ENCODE peak calls at places on chromosomes 11 and 22, in nine cellular contexts. One of them, this sample, is unnamed. For H3K4me1, the result is how much of the 10 kb centered on the place peaks cover.

GRCh38 chr11:20081336-20081735 is 78.9 kb downstream of the DBX1 start:
- DNase-seq in colonic mucosa: no peak
- DNase-seq in HCT116: no peak
- DNase-seq in heart left ventricle: no peak
- DNase-seq in adrenal gland: no peak
- DNase-seq in A549: no peak
- DNase-seq in sigmoid colon: no peak
- DNase-seq in kidney: no peak
- DNase-seq in body of pancreas: no peak
- DNase-seq in this sample: no peak

GRCh38 chr11:119942583-119943338 is 195.2 kb downstream of the TRIM29 start:
- DNase-seq in colonic mucosa: no peak
- DNase-seq in HCT116: no peak
- DNase-seq in heart left ventricle: no peak
- DNase-seq in adrenal gland: no peak
- DNase-seq in A549: no peak
- DNase-seq in sigmoid colon: no peak
- DNase-seq in kidney: no peak
- DNase-seq in body of pancreas: no peak
- DNase-seq in this sample: no peak

GRCh38 chr22:20720692-20721408 is 53.1 kb upstream of the SERPIND1 start:
- DNase-seq in colonic mucosa: no peak
- DNase-seq in HCT116: no peak
- DNase-seq in heart left ventricle: no peak
- DNase-seq in adrenal gland: no peak
- DNase-seq in A549: no peak
- DNase-seq in sigmoid colon: no peak
- DNase-seq in kidney: peak
- DNase-seq in body of pancreas: no peak
- DNase-seq in this sample: no peak

GRCh38 chr11:61495801-61496601 is 12.5 kb upstream of the LRRC10B start:
- DNase-seq in colonic mucosa: no peak
- DNase-seq in HCT116: no peak
- DNase-seq in heart left ventricle: no peak
- DNase-seq in adrenal gland: no peak
- DNase-seq in A549: no peak
- DNase-seq in sigmoid colon: no peak
- DNase-seq in kidney: peak
- DNase-seq in body of pancreas: no peak
- DNase-seq in this sample: no peak

GRCh38 chr11:128421577-128421976 is 165.8 kb downstream of the ETS1 start:
- DNase-seq in colonic mucosa: no peak
- DNase-seq in HCT116: no peak
- DNase-seq in heart left ventricle: no peak
- DNase-seq in adrenal gland: no peak
- DNase-seq in A549: no peak
- DNase-seq in sigmoid colon: no peak
- DNase-seq in kidney: no peak
- DNase-seq in body of pancreas: no peak
- DNase-seq in this sample: no peak

GRCh38 chr22:36233796-36234195 is 5.5 kb downstream of the APOL2 start:
- DNase-seq in colonic mucosa: no peak
- DNase-seq in HCT116: no peak
- DNase-seq in heart left ventricle: no peak
- DNase-seq in adrenal gland: no peak
- DNase-seq in A549: no peak
- DNase-seq in sigmoid colon: no peak
- DNase-seq in kidney: no peak
- DNase-seq in body of pancreas: no peak
- DNase-seq in this sample: no peak

GRCh38 chr22:37627545-37627944 is 11.9 kb upstream of the SH3BP1 start:
- DNase-seq in colonic mucosa: no peak
- DNase-seq in HCT116: no peak
- DNase-seq in heart left ventricle: no peak
- DNase-seq in adrenal gland: no peak
- DNase-seq in A549: no peak
- DNase-seq in sigmoid colon: no peak
- DNase-seq in kidney: no peak
- DNase-seq in body of pancreas: no peak
- DNase-seq in this sample: no peak

GRCh38 chr11:69354545-69354897 is 60.6 kb downstream of the MYEOV start:
- DNase-seq in colonic mucosa: peak
- DNase-seq in HCT116: no peak
- DNase-seq in heart left ventricle: no peak
- DNase-seq in adrenal gland: no peak
- DNase-seq in A549: no peak
- DNase-seq in sigmoid colon: no peak
- DNase-seq in kidney: no peak
- DNase-seq in body of pancreas: no peak
- DNase-seq in this sample: no peak

GRCh38 chr11:100680070-100680469 is 7.0 kb upstream of the ARHGAP42 start:
- DNase-seq in colonic mucosa: no peak
- DNase-seq in HCT116: no peak
- DNase-seq in heart left ventricle: no peak
- DNase-seq in adrenal gland: no peak
- DNase-seq in A549: no peak
- DNase-seq in sigmoid colon: no peak
- DNase-seq in kidney: no peak
- DNase-seq in body of pancreas: no peak
- DNase-seq in this sample: no peak

GRCh38 chr11:14445542-14446530 is 53.8 kb downstream of the COPB1 start:
- DNase-seq in colonic mucosa: no peak
- DNase-seq in HCT116: no peak
- DNase-seq in heart left ventricle: no peak
- DNase-seq in adrenal gland: no peak
- DNase-seq in A549: no peak
- DNase-seq in sigmoid colon: no peak
- DNase-seq in kidney: no peak
- DNase-seq in body of pancreas: no peak
- DNase-seq in this sample: no peak

GRCh38 chr11:14444441-14445189 is 55.0 kb downstream of the COPB1 start:
- DNase-seq in colonic mucosa: no peak
- DNase-seq in HCT116: no peak
- DNase-seq in heart left ventricle: no peak
- DNase-seq in adrenal gland: no peak
- DNase-seq in A549: no peak
- DNase-seq in sigmoid colon: no peak
- DNase-seq in kidney: no peak
- DNase-seq in body of pancreas: no peak
- DNase-seq in this sample: no peak

GRCh38 chr11:14448229-14448628 is 51.4 kb downstream of the COPB1 start:
- DNase-seq in colonic mucosa: no peak
- DNase-seq in HCT116: no peak
- DNase-seq in heart left ventricle: no peak
- DNase-seq in adrenal gland: no peak
- DNase-seq in A549: no peak
- DNase-seq in sigmoid colon: no peak
- DNase-seq in kidney: no peak
- DNase-seq in body of pancreas: no peak
- DNase-seq in this sample: no peak

GRCh38 chr11:14449302-14449714 is 50.3 kb downstream of the COPB1 start:
- DNase-seq in colonic mucosa: no peak
- DNase-seq in HCT116: no peak
- DNase-seq in heart left ventricle: no peak
- DNase-seq in adrenal gland: no peak
- DNase-seq in A549: no peak
- DNase-seq in sigmoid colon: no peak
- DNase-seq in kidney: no peak
- DNase-seq in body of pancreas: no peak
- DNase-seq in this sample: no peak

DNA sequence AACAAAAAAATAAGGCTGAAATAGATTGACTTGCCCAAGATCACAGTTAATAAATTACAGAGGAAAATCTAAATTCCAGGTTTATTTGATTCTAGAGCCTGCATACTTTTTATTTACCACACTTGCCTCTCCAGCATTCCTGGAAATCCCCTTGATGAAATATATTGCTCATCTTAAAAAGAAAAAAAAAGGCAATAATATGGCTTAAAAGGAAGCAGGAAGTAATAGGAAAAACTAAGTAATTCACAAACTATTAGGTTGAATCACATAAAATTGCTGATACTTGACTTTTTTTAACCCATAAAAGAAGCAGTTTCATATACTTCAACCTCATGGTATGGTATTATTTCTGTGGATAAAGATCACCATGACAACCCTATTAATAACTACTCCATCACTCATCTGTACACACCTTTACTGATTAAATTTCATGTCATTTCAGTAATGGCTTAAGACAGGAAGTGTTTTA is 52.9 kb downstream of the COPB1 start:
- DNase-seq in colonic mucosa: no peak
- DNase-seq in HCT116: no peak
- DNase-seq in heart left ventricle: no peak
- DNase-seq in adrenal gland: no peak
- DNase-seq in A549: no peak
- DNase-seq in sigmoid colon: no peak
- DNase-seq in kidney: no peak
- DNase-seq in body of pancreas: no peak
- DNase-seq in this sample: no peak
- H3K4me3 ChIP-seq in colonic mucosa: no peak
- H3K4me3 ChIP-seq in HCT116: no peak
- H3K4me3 ChIP-seq in heart left ventricle: no peak
- H3K4me3 ChIP-seq in adrenal gland: no peak
- H3K4me3 ChIP-seq in A549: peak
- H3K4me3 ChIP-seq in sigmoid colon: no peak
- H3K4me3 ChIP-seq in kidney: no peak
- H3K4me3 ChIP-seq in body of pancreas: no peak
- H3K4me3 ChIP-seq in this sample: no peak

DNA sequence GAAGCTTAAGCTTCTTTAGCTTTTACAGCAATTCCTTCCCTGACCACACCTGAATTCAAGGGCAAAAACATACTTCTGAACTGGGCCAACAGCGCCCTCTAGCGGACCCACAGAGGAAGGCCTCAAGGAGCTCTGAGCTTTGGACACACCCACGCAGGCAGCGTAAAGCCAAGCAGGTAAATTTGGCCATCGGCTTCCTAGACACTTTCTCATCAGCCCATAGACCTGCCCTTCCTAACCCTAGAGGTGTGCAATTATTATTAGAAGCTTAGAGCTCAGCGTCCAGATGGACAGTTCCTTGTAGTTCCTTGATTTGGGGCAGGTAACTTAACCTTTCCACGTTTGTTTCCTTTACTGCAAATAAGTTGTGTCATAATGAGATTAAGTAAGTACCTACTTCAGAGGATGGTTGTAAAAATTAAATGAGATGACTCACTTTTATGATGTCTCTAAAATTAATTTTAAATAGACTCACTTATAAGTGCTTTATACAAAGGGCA is 25.7 kb upstream of the HMGXB4 start:
- DNase-seq in colonic mucosa: peak
- DNase-seq in HCT116: peak
- DNase-seq in heart left ventricle: peak
- DNase-seq in adrenal gland: peak
- DNase-seq in A549: peak
- DNase-seq in sigmoid colon: no peak
- DNase-seq in kidney: peak
- DNase-seq in body of pancreas: peak
- DNase-seq in this sample: peak
- TF ChIP-seq CTCF in colonic mucosa: peak
- TF ChIP-seq CTCF in HCT116: peak
- TF ChIP-seq CTCF in heart left ventricle: peak
- TF ChIP-seq CTCF in adrenal gland: peak
- TF ChIP-seq CTCF in A549: peak
- TF ChIP-seq CTCF in sigmoid colon: peak
- TF ChIP-seq CTCF in kidney: peak
- TF ChIP-seq CTCF in body of pancreas: peak
- TF ChIP-seq CTCF in this sample: peak

GRCh38 chr11:114131366-114131963 is 72.0 kb downstream of the ZBTB16 start:
- DNase-seq in colonic mucosa: no peak
- DNase-seq in HCT116: no peak
- DNase-seq in heart left ventricle: no peak
- DNase-seq in adrenal gland: no peak
- DNase-seq in A549: no peak
- DNase-seq in sigmoid colon: peak
- DNase-seq in kidney: no peak
- DNase-seq in body of pancreas: no peak
- DNase-seq in this sample: no peak

GRCh38 chr11:114134870-114135269 is 75.4 kb downstream of the ZBTB16 start:
- DNase-seq in colonic mucosa: no peak
- DNase-seq in HCT116: no peak
- DNase-seq in heart left ventricle: no peak
- DNase-seq in adrenal gland: no peak
- DNase-seq in A549: no peak
- DNase-seq in sigmoid colon: no peak
- DNase-seq in kidney: no peak
- DNase-seq in body of pancreas: no peak
- DNase-seq in this sample: no peak

GRCh38 chr11:114132944-114133394 is 73.5 kb downstream of the ZBTB16 start:
- DNase-seq in colonic mucosa: peak
- DNase-seq in HCT116: no peak
- DNase-seq in heart left ventricle: no peak
- DNase-seq in adrenal gland: no peak
- DNase-seq in A549: no peak
- DNase-seq in sigmoid colon: peak
- DNase-seq in kidney: no peak
- DNase-seq in body of pancreas: no peak
- DNase-seq in this sample: no peak

GRCh38 chr11:114133548-114134329 is 74.2 kb downstream of the ZBTB16 start:
- DNase-seq in colonic mucosa: no peak
- DNase-seq in HCT116: no peak
- DNase-seq in heart left ventricle: no peak
- DNase-seq in adrenal gland: no peak
- DNase-seq in A549: no peak
- DNase-seq in sigmoid colon: no peak
- DNase-seq in kidney: no peak
- DNase-seq in body of pancreas: no peak
- DNase-seq in this sample: no peak

GRCh38 chr11:114132427-114132826 is 72.9 kb downstream of the ZBTB16 start:
- DNase-seq in colonic mucosa: no peak
- DNase-seq in HCT116: no peak
- DNase-seq in heart left ventricle: no peak
- DNase-seq in adrenal gland: no peak
- DNase-seq in A549: no peak
- DNase-seq in sigmoid colon: no peak
- DNase-seq in kidney: no peak
- DNase-seq in body of pancreas: no peak
- DNase-seq in this sample: no peak
- H3K4me1 ChIP-seq in colonic mucosa: under half
- H3K4me1 ChIP-seq in HCT116: under half
- H3K4me1 ChIP-seq in heart left ventricle: half or more
- H3K4me1 ChIP-seq in adrenal gland: half or more
- H3K4me1 ChIP-seq in A549: under half
- H3K4me1 ChIP-seq in sigmoid colon: half or more
- H3K4me1 ChIP-seq in kidney: under half
- H3K4me1 ChIP-seq in body of pancreas: half or more
- H3K4me1 ChIP-seq in this sample: half or more

DNA sequence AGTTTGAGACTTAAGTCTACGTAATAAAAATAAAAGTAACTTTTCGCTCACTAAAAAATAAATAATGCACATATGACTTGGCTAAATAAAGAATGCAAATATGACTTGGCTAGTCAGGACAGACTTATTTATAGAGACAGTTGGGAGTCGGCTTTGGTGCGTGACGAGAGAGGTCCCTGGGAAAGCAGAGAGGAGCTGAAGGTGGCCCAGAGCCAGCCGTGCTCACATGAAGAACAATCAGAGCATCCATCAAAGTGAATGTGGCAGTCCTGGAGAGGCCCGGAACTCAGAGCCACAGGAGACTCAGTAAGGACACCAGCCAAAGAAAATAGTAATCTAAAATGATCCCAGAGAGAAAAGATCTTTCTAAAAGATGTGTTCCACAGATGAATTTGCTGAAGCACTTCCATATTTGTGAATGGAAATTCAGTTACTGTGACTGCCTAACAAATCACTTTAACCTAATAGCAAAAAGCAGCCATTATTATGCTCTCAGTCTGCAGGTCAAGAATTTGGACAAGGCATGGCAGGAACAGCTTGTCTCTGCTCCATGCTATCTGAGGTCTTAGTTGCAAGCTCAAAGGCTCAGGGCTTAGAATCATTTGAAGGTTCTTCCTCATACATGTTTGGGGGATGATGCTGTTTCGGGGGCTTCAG is 34.8 kb downstream of the CWC15 start:
- DNase-seq in colonic mucosa: no peak
- DNase-seq in HCT116: no peak
- DNase-seq in heart left ventricle: peak
- DNase-seq in adrenal gland: peak
- DNase-seq in A549: no peak
- DNase-seq in sigmoid colon: peak
- DNase-seq in kidney: peak
- DNase-seq in body of pancreas: peak
- DNase-seq in this sample: peak
- H3K4me3 ChIP-seq in colonic mucosa: no peak
- H3K4me3 ChIP-seq in HCT116: no peak
- H3K4me3 ChIP-seq in heart left ventricle: no peak
- H3K4me3 ChIP-seq in adrenal gland: no peak
- H3K4me3 ChIP-seq in A549: no peak
- H3K4me3 ChIP-seq in sigmoid colon: no peak
- H3K4me3 ChIP-seq in kidney: no peak
- H3K4me3 ChIP-seq in body of pancreas: no peak
- H3K4me3 ChIP-seq in this sample: no peak